ENCODE peak calls at places on chromosomes 4 and X, in five cellular contexts. L is dorsolateral prefrontal cortex, R is thoracic aorta, Q is mammary epithelial cell, C is substantia nigra. O is an unnamed sample.

GRCh38 chr4:1218892-1219552 is 29.9 kb downstream of the CTBP1 start:
- DNase-seq in L (no peak), R (no peak), Q (no peak), C (no peak), O (no peak)

GRCh38 chrX:146363919-146364318 is 445.7 kb upstream of the CXorf51B start:
- DNase-seq in L (no peak), R (no peak), Q (no peak), C (no peak), O (no peak)

GRCh38 chr4:169070071-169070894 is 60.2 kb upstream of the CBR4 start:
- DNase-seq in L (no peak), R (peak), Q (peak), C (no peak), O (no peak)

GRCh38 chrX:34365482-34365881 is 233.4 kb upstream of the FAM47A start:
- DNase-seq in L (no peak), R (no peak), Q (peak), C (no peak), O (no peak)

GRCh38 chr4:125538670-125539069 is 223.9 kb downstream of the FAT4 start:
- DNase-seq in L (no peak), R (no peak), Q (no peak), C (no peak), O (no peak)

GRCh38 chrX:9272166-9272565 is 192.7 kb upstream of the TBL1X start:
- DNase-seq in L (no peak), R (no peak), Q (no peak), C (no peak), O (no peak)

GRCh38 chr4:9946171-9946570 is 75.1 kb downstream of the SLC2A9 start:
- DNase-seq in L (no peak), R (no peak), Q (no peak), C (no peak), O (no peak)

GRCh38 chr4:7805533-7806079 is 134.1 kb downstream of the AFAP1 start:
- DNase-seq in L (no peak), R (no peak), Q (peak), C (no peak), O (no peak)

GRCh38 chr4:155799106-155799793 is 40.4 kb downstream of the GUCY1B1 start:
- DNase-seq in L (no peak), R (no peak), Q (no peak), C (no peak), O (no peak)

GRCh38 chr4:158211288-158211687 is 1.0 kb downstream of the TMEM144 start:
- DNase-seq in L (no peak), R (no peak), Q (no peak), C (no peak), O (no peak)

GRCh38 chr4:20878806-20879205 is 178.5 kb downstream of the PACRGL start:
- DNase-seq in L (no peak), R (no peak), Q (no peak), C (no peak), O (no peak)

GRCh38 chr4:159770398-159770797 is 667.5 kb downstream of the RAPGEF2 start:
- DNase-seq in L (no peak), R (no peak), Q (peak), C (no peak), O (no peak)

GRCh38 chr4:113469926-113470325 is 291.6 kb downstream of the CAMK2D start:
- DNase-seq in L (no peak), R (no peak), Q (no peak), C (no peak), O (no peak)

GRCh38 chr4:98722000-98722399 is 63.6 kb upstream of the TSPAN5 start:
- DNase-seq in L (no peak), R (no peak), Q (peak), C (no peak), O (no peak)

GRCh38 chrX:118392726-118393125 is 46.8 kb downstream of the WDR44 start:
- DNase-seq in L (no peak), R (no peak), Q (no peak), C (no peak), O (no peak)

GRCh38 chr4:72631296-72631695 is 62.3 kb upstream of the ADAMTS3 start:
- DNase-seq in L (peak), R (no peak), Q (peak), C (no peak), O (no peak)

GRCh38 chrX:132488819-132489255 is at the start of gene MBNL3:
- DNase-seq in L (peak), R (no peak), Q (peak), C (peak), O (no peak)

GRCh38 chr4:186669735-186670134 is 53.9 kb downstream of the FAT1 start:
- DNase-seq in L (no peak), R (no peak), Q (no peak), C (no peak), O (no peak)
- H3K27ac ChIP-seq in L (no peak), R (no peak), Q (peak), C (no peak), O (peak)

GRCh38 chr4:153792893-153793227 is 4.0 kb upstream of the SFRP2 start:
- DNase-seq in L (no peak), R (no peak), Q (no peak), C (no peak), O (no peak)

GRCh38 chr4:153789741-153790651 is 1.1 kb upstream of the SFRP2 start:
- DNase-seq in L (no peak), R (no peak), Q (no peak), C (no peak), O (no peak)

GRCh38 chr4:153792007-153792892 is 3.4 kb upstream of the SFRP2 start:
- DNase-seq in L (peak), R (no peak), Q (peak), C (peak), O (no peak)

GRCh38 chr4:153790962-153791551 is 2.2 kb upstream of the SFRP2 start:
- DNase-seq in L (peak), R (no peak), Q (no peak), C (no peak), O (no peak)

DNA sequence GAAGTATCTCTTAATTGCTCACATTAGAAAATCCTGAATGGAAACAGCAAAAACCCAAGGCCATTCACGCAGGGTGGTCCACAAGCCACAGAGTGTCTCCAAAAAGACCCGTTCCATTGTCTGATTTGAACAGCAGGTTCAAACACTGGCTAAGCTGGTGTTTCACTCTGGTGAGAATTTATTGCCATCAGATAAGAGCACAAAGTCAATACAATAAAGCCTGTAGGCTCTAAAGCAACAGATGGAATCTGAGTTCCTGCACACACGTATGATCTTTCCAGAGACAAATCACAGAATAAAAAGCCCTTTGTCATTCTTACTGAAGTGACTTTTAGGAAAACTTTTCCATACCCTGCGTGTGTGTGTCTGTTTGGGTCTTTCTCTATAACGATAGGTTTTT is 5.1 kb upstream of the SFRP2 start:
- DNase-seq in L (no peak), R (no peak), Q (no peak), C (no peak), O (no peak)
- H3K27ac ChIP-seq in L (no peak), R (no peak), Q (no peak), C (no peak), O (no peak)

GRCh38 chrX:47321978-47322377 is 48.4 kb upstream of the ZNF157 start:
- DNase-seq in L (no peak), R (no peak), Q (no peak), C (no peak), O (no peak)

GRCh38 chrX:47316276-47317025 is 53.9 kb upstream of the ZNF157 start:
- DNase-seq in L (no peak), R (no peak), Q (no peak), C (no peak), O (no peak)

GRCh38 chrX:47321386-47321785 is 49.0 kb upstream of the ZNF157 start:
- DNase-seq in L (peak), R (no peak), Q (peak), C (peak), O (peak)
- H3K27ac ChIP-seq in L (no peak), R (no peak), Q (no peak), C (no peak), O (no peak)

GRCh38 chr4:37480509-37480908 is 205.7 kb downstream of the RELL1 start:
- DNase-seq in L (no peak), R (no peak), Q (no peak), C (no peak), O (no peak)
- H3K27ac ChIP-seq in L (no peak), R (no peak), Q (no peak), C (no peak), O (no peak)

O was measured in caudate nucleus.